ENCODE peak calls at places on chromosomes 4 and X, in four cellular contexts. T is cardiac muscle cell, H is GM13977, V is Peyer's patch. S is an unnamed sample.
A peak's percentile ranks its signal among the peaks of the same experiment; 100 is the strongest.

GRCh38 chr4:139763205-139763604 is 97.6 kb downstream of the MGST2 start:
- DNase-seq in V (no peak), H (no peak), T (no peak), S (no peak)

GRCh38 chr4:6356076-6356560 is 86.5 kb downstream of the WFS1 start:
- DNase-seq in T (no peak), V (no peak), H (no peak), S (no peak)

GRCh38 chr4:71570492-71570891 is 213.4 kb downstream of the GC start:
- DNase-seq in V (no peak), T (no peak), H (no peak), S (no peak)

GRCh38 chr4:48909697-48910096 is 3.1 kb upstream of the OCIAD2 start:
- DNase-seq in H (no peak), T (no peak), V (no peak), S (peak; percentile 97)

GRCh38 chr4:8323947-8324555 is 54.5 kb downstream of the HTRA3 start:
- DNase-seq in V (no peak), T (no peak), H (no peak), S (peak; percentile 59)

GRCh38 chrX:141815904-141816303 is 22.2 kb upstream of the MAGEC3 start:
- DNase-seq in V (no peak), T (no peak), H (no peak), S (no peak)

GRCh38 chr4:1843852-1844251 is 12.1 kb downstream of the LETM1 start:
- DNase-seq in V (no peak), H (no peak), T (peak; percentile 42), S (no peak)

GRCh38 chr4:7365472-7366179 is 69.1 kb downstream of the PSAPL1 start:
- DNase-seq in T (no peak), V (no peak), H (no peak), S (no peak)

GRCh38 chr4:8351931-8352367 is 82.4 kb downstream of the HTRA3 start:
- DNase-seq in H (no peak), T (no peak), V (no peak), S (no peak)

GRCh38 chrX:129516402-129516801 is 6.9 kb downstream of the SMARCA1 start:
- DNase-seq in H (no peak), V (no peak), T (no peak), S (no peak)

GRCh38 chr4:123352240-123352945 is 44.2 kb upstream of the SPRY1 start:
- DNase-seq in H (no peak), V (no peak), T (no peak), S (peak; percentile 85)

GRCh38 chr4:189049682-189050081 is 891.0 kb upstream of the FRG1 start:
- DNase-seq in V (no peak), T (no peak), H (no peak), S (no peak)

GRCh38 chr4:155604718-155605601 is 61.7 kb upstream of the GUCY1A1 start:
- DNase-seq in H (no peak), T (no peak), V (no peak), S (peak; percentile 86)

GRCh38 chrX:78514852-78515251 is 144.3 kb downstream of the RTL3 start:
- DNase-seq in H (no peak), T (peak; percentile 56), V (no peak), S (peak; percentile 13)

GRCh38 chr4:2334826-2335728 is 73.2 kb upstream of the MXD4 start:
- DNase-seq in H (no peak), T (no peak), V (peak; percentile 29), S (no peak)

GRCh38 chr4:43709443-43709842 is 739.2 kb downstream of the KCTD8 start:
- DNase-seq in H (no peak), T (no peak), V (no peak), S (no peak)
- TF ChIP-seq CTCF in H (no peak), T (no peak), V (no peak), S (no peak)

DNA sequence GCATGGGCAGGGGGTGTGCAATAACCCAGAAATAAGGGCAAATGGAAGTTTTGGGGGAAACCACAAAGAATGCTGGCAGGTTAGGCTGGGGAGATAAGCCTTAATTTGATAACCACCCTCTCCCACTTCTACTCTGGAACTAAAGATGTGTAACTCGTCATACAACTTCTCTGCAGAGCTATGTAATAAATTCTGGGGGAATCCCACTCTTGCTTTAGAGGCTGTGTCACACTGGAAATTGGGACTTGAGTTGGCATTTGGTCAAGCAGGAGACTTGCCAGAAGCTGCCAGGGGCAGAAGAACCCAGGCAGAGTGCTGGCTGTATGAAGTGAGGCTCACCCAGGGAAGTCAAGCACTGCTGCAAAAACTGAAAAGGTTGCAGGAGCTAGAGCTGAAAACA is 170.8 kb upstream of the CPEB2 start:
- DNase-seq in V (no peak), T (no peak), H (no peak), S (peak; percentile 11)
- TF ChIP-seq CTCF in V (no peak), T (no peak), H (no peak), S (no peak)

DNA sequence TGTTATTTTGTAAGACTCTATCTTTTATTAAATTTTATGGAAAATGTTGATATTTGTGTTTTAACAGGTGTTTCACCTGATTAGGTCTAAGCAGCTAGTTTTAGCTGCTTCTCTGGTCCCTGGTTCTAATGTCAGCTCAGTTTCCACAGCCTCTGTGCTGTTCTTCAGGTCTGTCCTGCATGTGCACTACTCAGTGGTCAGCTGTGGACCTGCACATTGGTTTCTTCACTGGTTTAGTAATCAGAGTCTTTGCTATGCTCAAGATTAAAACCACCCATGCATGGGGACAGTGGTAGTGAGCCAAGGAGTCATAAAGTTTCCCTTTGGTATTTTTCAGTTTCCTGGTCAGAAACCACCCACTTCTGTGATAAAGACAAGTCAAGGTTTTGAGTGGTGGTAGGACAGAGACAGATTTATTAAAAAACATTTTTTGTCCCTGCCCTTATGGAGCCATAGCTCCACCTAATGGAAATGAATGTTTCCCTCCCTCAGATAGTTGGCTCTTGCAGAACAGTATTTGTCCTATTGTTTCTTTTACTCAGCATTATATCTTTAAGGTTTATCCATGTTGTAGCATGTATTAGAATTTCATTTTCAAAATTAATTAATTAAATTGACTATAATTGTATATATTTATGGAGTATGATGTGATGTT is 36.8 kb upstream of the VBP1 start:
- DNase-seq in V (no peak), H (no peak), T (no peak), S (peak; percentile 15)
- TF ChIP-seq CTCF in V (no peak), H (no peak), T (peak; percentile 7), S (no peak)

DNA sequence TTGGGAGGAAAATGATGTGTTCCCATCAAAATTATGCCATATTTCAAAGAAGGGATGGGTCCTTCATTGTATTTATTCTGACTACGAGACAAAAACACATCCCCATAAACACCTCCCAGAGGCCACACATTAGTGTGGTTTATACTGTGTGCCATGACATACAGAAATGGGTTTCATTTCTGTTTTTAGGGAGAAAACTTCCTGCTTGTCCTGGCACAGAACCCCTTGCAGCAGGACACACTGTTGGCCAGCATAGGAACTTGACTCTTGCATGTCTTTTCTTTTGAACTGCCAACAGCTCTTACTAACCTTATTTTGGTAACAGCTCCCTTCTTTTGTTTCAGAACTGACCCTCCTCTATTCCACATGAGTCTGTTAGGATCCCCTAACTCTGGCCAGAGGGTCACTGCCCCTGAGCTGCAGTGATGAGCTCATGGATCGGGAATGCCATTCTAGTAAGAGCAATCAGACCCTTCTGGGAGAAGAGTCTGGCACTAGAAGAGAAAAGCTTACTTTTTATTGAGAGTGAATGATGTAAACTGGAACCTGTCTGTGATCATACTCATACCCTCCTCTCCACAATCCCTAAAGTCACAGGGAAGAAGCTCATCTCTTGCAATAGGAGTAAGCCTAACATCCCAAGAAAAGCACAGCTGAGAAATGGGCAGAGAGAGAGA is 86.4 kb downstream of the SMIM20 start:
- DNase-seq in T (no peak), V (no peak), H (no peak), S (no peak)
- TF ChIP-seq CTCF in T (no peak), V (no peak), H (no peak), S (no peak)

DNA sequence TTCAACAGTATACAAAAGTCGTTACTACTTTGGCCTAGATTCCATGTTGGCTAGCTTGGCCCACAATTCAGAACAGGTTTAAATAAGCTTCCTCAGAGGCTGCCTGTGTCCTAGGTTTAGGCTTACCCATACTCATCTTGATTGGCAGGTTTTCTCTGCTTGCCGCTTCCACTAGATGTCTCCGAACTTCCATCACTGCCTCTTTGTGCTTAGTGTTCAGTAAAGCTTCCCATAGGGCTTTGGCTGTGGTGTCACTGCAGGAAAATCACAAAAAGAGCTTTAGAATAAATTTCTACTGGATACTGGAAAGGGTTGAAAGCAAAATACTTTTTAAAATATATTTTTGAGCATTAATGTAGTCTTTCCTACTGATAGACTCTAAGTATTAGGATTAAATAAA is 52.4 kb downstream of the SCFD2 start:
- DNase-seq in H (no peak), V (no peak), T (peak; percentile 15), S (peak; percentile 43)
- TF ChIP-seq CTCF in H (no peak), V (no peak), T (peak; percentile 39), S (no peak)

GRCh38 chrX:124215786-124216185 is 116.7 kb upstream of the TEX13D start:
- DNase-seq in H (no peak), T (no peak), V (no peak), S (no peak)

GRCh38 chrX:124216396-124217124 is 115.9 kb upstream of the TEX13D start:
- DNase-seq in V (no peak), T (no peak), H (no peak), S (no peak)

GRCh38 chrX:124209792-124210576 is 122.5 kb upstream of the TEX13D start:
- DNase-seq in H (no peak), T (no peak), V (no peak), S (no peak)

GRCh38 chrX:124211312-124211942 is 121.0 kb upstream of the TEX13D start:
- DNase-seq in T (peak; percentile 44), V (no peak), H (peak; percentile 39), S (peak; percentile 51)

GRCh38 chrX:124212622-124213021 is 119.8 kb upstream of the TEX13D start:
- DNase-seq in V (no peak), H (no peak), T (no peak), S (no peak)
- TF ChIP-seq CTCF in V (no peak), H (no peak), T (no peak), S (no peak)

DNA sequence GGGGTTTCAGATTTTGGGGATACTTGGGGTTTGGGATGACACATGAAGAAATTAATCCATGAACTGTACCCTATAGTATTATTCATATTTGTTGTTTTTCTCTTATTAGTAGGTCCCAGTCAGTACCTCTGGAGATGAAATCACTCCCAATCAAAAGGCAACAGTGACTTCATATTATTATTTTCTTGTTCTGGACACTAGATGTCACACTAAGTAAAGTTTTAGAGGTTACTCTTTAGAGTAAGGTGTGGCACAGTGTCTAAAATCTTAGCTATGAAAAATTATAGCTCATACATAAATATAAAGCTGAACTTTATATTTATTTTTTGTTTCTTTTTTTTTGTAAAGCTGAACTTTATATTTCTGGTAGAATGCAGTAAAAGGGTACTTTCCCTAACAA is 35.1 kb downstream of the FAM114A1 start:
- DNase-seq in V (no peak), T (peak; percentile 23), H (peak; percentile 51), S (peak; percentile 47)
- TF ChIP-seq CTCF in V (peak; percentile 52), T (peak; percentile 19), H (peak; percentile 39), S (peak; percentile 55)

DNA sequence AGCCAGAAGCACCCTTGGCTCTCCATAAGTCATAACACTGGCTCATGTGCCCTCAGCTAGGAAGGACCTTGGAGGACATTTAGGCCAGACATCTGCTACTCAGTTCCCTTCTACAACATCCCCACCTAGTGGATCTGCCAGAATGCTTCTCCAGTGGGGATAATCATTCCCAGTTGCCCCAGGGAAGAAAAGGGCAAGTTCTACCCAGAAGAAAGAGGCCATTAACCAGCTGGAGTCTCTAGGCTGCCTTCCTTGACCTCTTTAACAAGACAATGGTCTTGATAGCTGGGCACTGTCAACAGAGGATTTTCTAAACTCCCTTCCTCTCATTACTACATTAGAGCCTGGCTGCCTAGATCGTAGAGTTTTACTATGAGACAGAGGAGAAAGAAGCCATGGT is 42.0 kb downstream of the LGI2 start:
- DNase-seq in V (no peak), H (peak; percentile 22), T (peak; percentile 46), S (peak; percentile 59)
- TF ChIP-seq CTCF in V (no peak), H (peak; percentile 49), T (peak; percentile 68), S (peak; percentile 26)